ENCODE peak calls at places on chromosomes 11 and 22, in five cellular contexts. X, Z, I, O and C are unnamed samples.

GRCh38 chr11:10076458-10077141 is 217.4 kb downstream of the SBF2 start:
- DNase-seq in O (peak), I (no peak), X (peak), Z (peak), C (peak)

GRCh38 chr22:26589845-26590524 is at the start of gene TPST2:
- DNase-seq in X (peak), Z (peak), O (peak), I (no peak), C (peak)

GRCh38 chr22:23036684-23037428 is 33.5 kb upstream of the GNAZ start:
- DNase-seq in Z (peak), I (no peak), X (no peak), O (peak), C (peak)

GRCh38 chr22:47174096-47174495 is 411.6 kb downstream of the TBC1D22A start:
- DNase-seq in X (no peak), O (no peak), Z (no peak), I (no peak), C (no peak)

GRCh38 chr22:33927752-33928151 is 7.5 kb upstream of the LARGE1 start:
- DNase-seq in O (no peak), I (no peak), X (no peak), Z (no peak), C (no peak)

GRCh38 chr11:58446294-58446693 is 4.3 kb upstream of the OR5B12 start:
- DNase-seq in Z (no peak), I (no peak), X (no peak), O (no peak), C (peak)

GRCh38 chr11:31236052-31236652 is 133.4 kb downstream of the DCDC1 start:
- DNase-seq in I (no peak), O (no peak), X (no peak), Z (no peak), C (no peak)

GRCh38 chr22:36156515-36157419 is 3.8 kb downstream of the APOL3 start:
- DNase-seq in Z (peak), I (no peak), X (no peak), O (peak), C (peak)

GRCh38 chr11:47336595-47336994 is 15.9 kb downstream of the MYBPC3 start:
- DNase-seq in I (no peak), X (no peak), Z (no peak), O (no peak), C (no peak)

GRCh38 chr11:93236741-93237675 is 39.2 kb upstream of the SLC36A4 start:
- DNase-seq in Z (peak), X (peak), O (peak), I (no peak), C (peak)

GRCh38 chr11:75536786-75537629 is 11.3 kb upstream of the GDPD5 start:
- DNase-seq in X (no peak), I (peak), Z (peak), O (no peak), C (peak)

GRCh38 chr11:22769081-22769480 is 60.5 kb downstream of the SVIP start:
- DNase-seq in I (no peak), Z (no peak), O (no peak), X (no peak), C (no peak)

DNA sequence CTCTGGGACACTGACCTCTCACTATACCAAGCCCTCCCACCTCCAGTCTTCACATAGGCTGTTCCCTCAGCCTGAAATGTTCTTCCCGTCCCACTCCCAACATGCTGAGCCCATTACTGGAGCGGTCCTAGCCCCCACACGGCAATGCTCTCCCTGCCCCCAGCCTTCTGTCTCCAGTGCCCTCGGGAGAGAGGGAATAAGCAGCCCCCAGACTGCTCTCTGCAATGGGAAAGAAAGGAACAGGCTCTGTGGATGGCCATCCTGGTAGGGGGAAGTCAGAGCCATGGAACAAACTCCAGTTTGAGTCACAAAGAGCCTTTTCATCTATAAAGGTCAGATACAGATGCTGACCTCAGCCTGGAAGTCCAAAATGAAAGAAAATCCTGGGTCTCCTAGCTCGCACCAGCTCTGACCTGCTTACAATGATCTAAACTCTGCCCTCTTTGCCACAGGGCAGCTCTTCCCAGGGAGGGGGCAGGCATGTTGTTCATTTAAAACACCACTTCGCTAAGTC is 62.6 kb downstream of the FLRT1 start:
- DNase-seq in Z (no peak), I (no peak), O (peak), X (no peak), C (no peak)
- TF ChIP-seq RAD21 in Z (no peak), I (no peak), O (no peak), X (no peak), C (no peak)

GRCh38 chr11:19199766-19200165 is 2.0 kb downstream of the CSRP3 start:
- DNase-seq in Z (no peak), O (no peak), I (no peak), X (no peak), C (no peak)
- TF ChIP-seq BHLHE40 in Z (no peak), O (no peak), I (peak), X (no peak), C (no peak)

DNA sequence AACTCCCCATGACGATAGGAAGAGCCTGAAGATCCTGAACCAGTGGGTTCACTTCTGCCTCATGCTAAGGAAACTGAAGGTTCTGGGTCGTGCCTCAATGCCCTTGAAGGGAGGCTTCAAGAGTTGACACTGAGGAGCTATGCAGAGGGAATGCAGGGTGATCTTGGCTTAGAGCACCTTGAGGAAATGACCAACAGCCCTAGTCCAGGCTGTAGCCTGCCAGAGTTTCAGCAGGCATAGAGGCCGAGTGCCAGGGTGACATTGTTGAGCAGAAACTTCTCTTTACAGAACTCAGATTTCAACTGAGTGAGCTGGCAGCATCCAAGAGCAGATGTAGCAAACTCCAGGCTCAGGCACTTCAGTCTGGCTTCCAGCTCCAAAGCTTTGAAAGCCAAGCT is 23.1 kb upstream of the CAPRIN1 start:
- DNase-seq in Z (peak), X (no peak), O (no peak), I (no peak), C (no peak)
- TF ChIP-seq RAD21 in Z (no peak), X (no peak), O (no peak), I (no peak), C (no peak)

GRCh38 chr11:86510674-86511073 is 136.0 kb downstream of the CCDC81 start:
- DNase-seq in X (no peak), Z (no peak), I (no peak), O (no peak), C (no peak)
- TF ChIP-seq BHLHE40 in X (no peak), Z (no peak), I (no peak), O (no peak), C (no peak)

GRCh38 chr22:49062155-49063039 is 765.3 kb downstream of the BRD1 start:
- DNase-seq in I (no peak), X (no peak), O (no peak), Z (no peak), C (no peak)
- TF ChIP-seq RAD21 in I (no peak), X (no peak), O (no peak), Z (no peak), C (no peak)

GRCh38 chr22:25554321-25555088 is 10.0 kb upstream of the GRK3 start:
- DNase-seq in Z (no peak), O (no peak), I (no peak), X (no peak), C (no peak)
- TF ChIP-seq BHLHE40 in Z (no peak), O (peak), I (no peak), X (no peak), C (no peak)

GRCh38 chr11:119178166-119178680 is 7.1 kb upstream of the NHERF4 start:
- DNase-seq in Z (no peak), O (no peak), X (no peak), I (no peak), C (no peak)
- TF ChIP-seq RAD21 in Z (no peak), O (no peak), X (no peak), I (no peak), C (no peak)